ENCODE peak calls at places on chromosome 6, in five cellular contexts. T, N, M, Z and B are unnamed samples.

GRCh38 chr6:46011241-46012085 is 4.2 kb downstream of the CLIC5 start:
- DNase-seq in T (peak; percentile 58), N (no peak), M (no peak), Z (no peak), B (no peak)

GRCh38 chr6:160328447-160328846 is 19.7 kb upstream of the SLC22A3 start:
- DNase-seq in T (no peak), N (no peak), M (no peak), Z (no peak), B (no peak)

GRCh38 chr6:163355471-163355991 is 59.0 kb upstream of the QKI start:
- DNase-seq in T (no peak), N (no peak), M (no peak), Z (peak; percentile 88), B (peak; percentile 83)

GRCh38 chr6:34115396-34116314 is 30.2 kb downstream of the GRM4 start:
- DNase-seq in T (no peak), N (peak; percentile 87), M (no peak), Z (peak; percentile 7), B (peak; percentile 31)

GRCh38 chr6:154267508-154268106 is 89.0 kb downstream of the IPCEF1 start:
- DNase-seq in T (no peak), N (no peak), M (no peak), Z (no peak), B (no peak)

GRCh38 chr6:132357120-132357519 is 44.2 kb downstream of the MOXD1 start:
- DNase-seq in T (no peak), N (no peak), M (no peak), Z (peak; percentile 75), B (no peak)

GRCh38 chr6:16316741-16317251 is 78.4 kb downstream of the GMPR start:
- DNase-seq in T (no peak), N (peak; percentile 91), M (no peak), Z (peak; percentile 64), B (peak; percentile 58)

GRCh38 chr6:82006027-82006738 is 241.4 kb downstream of the IBTK start:
- DNase-seq in T (no peak), N (no peak), M (peak; percentile 10), Z (peak; percentile 72), B (peak; percentile 67)

GRCh38 chr6:156857573-156857972 is 80.4 kb downstream of the ARID1B start:
- DNase-seq in T (no peak), N (no peak), M (no peak), Z (peak; percentile 78), B (peak; percentile 55)

GRCh38 chr6:170090561-170090960 is 200.3 kb downstream of the DLL1 start:
- DNase-seq in T (no peak), N (no peak), M (peak; percentile 1), Z (no peak), B (no peak)

GRCh38 chr6:36241728-36242127 is 28.1 kb upstream of the PNPLA1 start:
- DNase-seq in T (no peak), N (peak; percentile 40), M (no peak), Z (peak; percentile 59), B (no peak)

GRCh38 chr6:22247916-22248482 is 48.8 kb downstream of the PRL start:
- DNase-seq in T (no peak), N (no peak), M (no peak), Z (peak; percentile 46), B (peak; percentile 45)

GRCh38 chr6:128500017-128500416 is 20.4 kb downstream of the PTPRK start:
- DNase-seq in T (no peak), N (no peak), M (no peak), Z (peak; percentile 47), B (no peak)

GRCh38 chr6:42041131-42042055 is 8.9 kb upstream of the TAF8 start:
- DNase-seq in T (no peak), N (no peak), M (no peak), Z (peak; percentile 41), B (no peak)

GRCh38 chr6:40164345-40164755 is 230.1 kb upstream of the MOCS1 start:
- DNase-seq in T (no peak), N (peak; percentile 91), M (no peak), Z (no peak), B (no peak)

DNA sequence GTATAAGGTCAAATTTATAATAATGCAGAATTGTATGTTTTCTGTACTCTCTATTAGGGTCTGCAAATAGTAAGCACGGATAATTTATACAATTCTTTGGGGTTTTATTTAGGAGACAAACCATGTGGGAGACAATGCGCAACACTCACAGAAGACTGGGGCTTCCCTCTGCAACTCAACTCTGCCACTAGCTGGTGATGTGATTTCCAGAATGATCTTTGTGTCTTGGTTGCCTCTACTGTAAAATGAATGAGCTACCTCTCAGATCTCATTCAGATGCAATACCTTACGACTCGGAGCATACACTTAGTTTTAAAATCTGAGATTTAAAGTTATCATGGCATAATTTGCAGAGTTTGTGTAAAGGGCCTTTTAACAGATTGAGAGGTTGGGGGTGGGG is 6.4 kb downstream of the MAN1A1 start:
- DNase-seq in T (no peak), N (no peak), M (no peak), Z (no peak), B (no peak)
- TF ChIP-seq CTCF in T (no peak), N (no peak), M (no peak), Z (no peak), B (no peak)

DNA sequence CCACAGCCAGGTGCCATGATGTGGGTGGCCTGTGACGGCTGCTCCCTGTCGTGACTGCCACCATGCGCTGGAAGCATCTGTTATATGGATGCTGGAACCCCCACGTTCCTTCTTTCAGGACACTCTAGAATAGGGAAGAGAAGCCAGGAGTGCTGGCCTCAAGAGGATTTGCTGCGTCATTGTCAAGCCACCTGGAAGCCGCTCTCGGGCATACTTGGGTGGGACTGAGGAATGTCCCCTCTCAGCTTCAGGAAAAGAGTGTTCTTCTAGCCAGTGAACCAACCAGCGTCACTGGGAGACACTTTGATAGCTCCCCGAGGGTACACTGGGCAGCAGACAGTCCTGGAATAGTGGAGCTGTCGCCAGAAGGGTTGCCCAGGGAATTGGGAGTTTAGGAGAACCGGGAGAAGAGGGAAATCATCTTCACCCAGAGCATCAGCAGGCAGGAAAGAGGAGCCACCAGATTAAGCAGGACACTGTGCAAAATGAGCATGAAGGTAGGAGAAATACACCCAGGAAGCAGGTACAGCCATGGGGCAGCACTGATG is 130.8 kb upstream of the SASH1 start:
- DNase-seq in T (no peak), N (no peak), M (no peak), Z (no peak), B (no peak)
- H3K4me3 ChIP-seq in T (no peak overlapping the region), N (no peak overlapping the region), M (no peak overlapping the region), Z (no peak overlapping the region), B (no peak overlapping the region)

GRCh38 chr6:43762410-43762768 is 7.6 kb upstream of the VEGFA start:
- DNase-seq in T (no peak), N (no peak), M (no peak), Z (no peak), B (no peak)

GRCh38 chr6:43764767-43765166 is 5.2 kb upstream of the VEGFA start:
- DNase-seq in T (no peak), N (no peak), M (no peak), Z (no peak), B (no peak)

GRCh38 chr6:43763812-43764522 is 6.0 kb upstream of the VEGFA start:
- DNase-seq in T (no peak), N (no peak), M (no peak), Z (no peak), B (no peak)

GRCh38 chr6:43761666-43762409 is 8.2 kb upstream of the VEGFA start:
- DNase-seq in T (no peak), N (no peak), M (no peak), Z (no peak), B (no peak)

DNA sequence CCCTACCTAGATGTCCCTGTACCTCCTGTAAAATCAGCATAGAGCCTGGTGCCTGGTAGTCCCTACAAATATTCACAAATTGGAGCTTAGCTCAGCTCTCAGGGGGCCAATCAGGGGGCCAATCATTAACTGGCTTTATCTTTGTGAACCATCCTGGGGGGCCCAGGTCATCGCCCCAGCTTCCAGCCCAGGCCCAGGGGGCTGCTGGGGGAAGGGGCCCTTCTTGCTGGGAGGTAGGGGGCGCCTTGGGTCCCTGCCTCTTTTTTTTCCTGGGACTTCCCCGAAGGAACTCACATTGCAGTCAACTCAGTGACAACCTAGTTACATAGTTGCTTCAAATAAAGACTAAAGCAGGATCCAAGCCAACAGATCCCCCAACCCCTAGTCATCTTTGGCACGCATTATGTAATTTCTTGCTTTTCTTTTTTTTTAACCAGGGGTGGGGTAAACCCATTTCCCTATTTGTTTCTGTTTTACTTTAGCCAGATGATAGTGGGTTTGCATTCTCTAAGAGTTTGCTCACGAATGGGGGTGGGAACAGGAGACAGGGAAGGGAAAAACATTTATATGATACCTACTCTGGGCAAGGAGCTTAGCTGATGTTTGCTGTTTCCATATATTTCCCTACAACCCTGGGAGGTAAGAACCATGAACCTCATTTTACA is 6.7 kb upstream of the VEGFA start:
- DNase-seq in T (no peak), N (no peak), M (no peak), Z (peak; percentile 14), B (peak; percentile 47)
- TF ChIP-seq CTCF in T (no peak), N (no peak), M (no peak), Z (no peak), B (no peak)

GRCh38 chr6:215335-216034 is 76.8 kb upstream of the DUSP22 start:
- DNase-seq in T (peak; percentile 72), N (no peak), M (no peak), Z (peak; percentile 25), B (no peak)
- H3K4me3 ChIP-seq in T (no peak overlapping the region), N (no peak overlapping the region), M (no peak overlapping the region), Z (no peak overlapping the region), B (no peak overlapping the region)

GRCh38 chr6:455006-455585 is 63.5 kb downstream of the IRF4 start:
- DNase-seq in T (no peak), N (no peak), M (no peak), Z (no peak), B (no peak)
- TF ChIP-seq CTCF in T (no peak), N (no peak), M (no peak), Z (no peak), B (no peak)

GRCh38 chr6:142302427-142303190 is 802 bp downstream of the ADGRG6 start:
- DNase-seq in T (no peak), N (no peak), M (no peak), Z (no peak), B (no peak)

GRCh38 chr6:142304241-142304640 is 2.4 kb downstream of the ADGRG6 start:
- DNase-seq in T (no peak), N (no peak), M (no peak), Z (no peak), B (no peak)

GRCh38 chr6:142307963-142308748 is 6.3 kb downstream of the ADGRG6 start:
- DNase-seq in T (no peak), N (no peak), M (no peak), Z (no peak), B (no peak)

GRCh38 chr6:142303191-142303564 is 1.4 kb downstream of the ADGRG6 start:
- DNase-seq in T (no peak), N (no peak), M (no peak), Z (no peak), B (no peak)

DNA sequence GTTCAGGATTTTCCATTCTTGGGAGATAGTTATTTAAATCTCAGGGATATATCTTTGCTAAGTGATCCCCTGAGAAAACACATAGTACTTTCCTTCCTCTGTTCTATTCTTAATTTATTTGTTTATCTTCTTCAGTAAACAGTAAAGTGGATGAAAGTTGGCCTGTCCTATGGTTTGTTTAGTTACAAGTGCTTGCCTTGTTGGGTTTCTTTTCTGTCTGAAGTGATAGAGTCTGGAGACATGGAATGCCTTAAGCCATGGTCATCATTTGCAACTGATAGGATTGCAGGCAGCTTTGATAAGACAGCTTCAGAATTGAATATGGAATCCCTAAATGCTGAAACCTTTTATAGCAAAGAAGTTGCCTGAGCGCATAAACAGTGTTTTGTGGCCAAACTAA is 4.9 kb downstream of the ADGRG6 start:
- DNase-seq in T (no peak), N (no peak), M (no peak), Z (no peak), B (no peak)
- H3K4me3 ChIP-seq in T (no peak overlapping the region), N (no peak overlapping the region), M (no peak overlapping the region), Z (no peak overlapping the region), B (no peak overlapping the region)